ENCODE peak calls at places on chromosomes 6 and 20, in nine cellular contexts. P is stimulated activated CD4-positive, alpha-beta T cell treated with anti-CD3 and anti-CD28 coated beads, TNF-alpha, amount 100 ng/mL, for 48 hours; S is GM13976; Q is colonic mucosa; M is sciatic nerve; G is T follicular helper cell; I is iris pigment epithelial cell; R is dermis blood vessel endothelial cell; O is fibroblast of the conjunctiva. V is an unnamed sample.
A peak's percentile ranks its signal among the peaks of the same experiment; 100 is the strongest.

GRCh38 chr6:912871-913663 is 220.1 kb upstream of the EXOC2 start:
- DNase-seq in P (no peak), S (peak; percentile 54), Q (no peak), M (no peak), G (no peak), I (peak; percentile 60), R (no peak), O (peak; percentile 48), V (no peak)

GRCh38 chr6:43765776-43766175 is 4.2 kb upstream of the VEGFA start:
- DNase-seq in P (no peak), S (no peak), Q (no peak), M (peak; percentile 18), G (no peak), I (no peak), R (no peak), O (no peak), V (no peak)

GRCh38 chr6:4616311-4616710 is 159.9 kb upstream of the CDYL start:
- DNase-seq in P (no peak), S (no peak), Q (no peak), M (no peak), G (no peak), I (no peak), R (no peak), O (no peak), V (no peak)

GRCh38 chr6:112233864-112234263 is 20.5 kb downstream of the LAMA4 start:
- DNase-seq in P (no peak), S (no peak), Q (no peak), M (no peak), G (no peak), I (peak; percentile 60), R (peak; percentile 88), O (peak; percentile 65), V (no peak)

GRCh38 chr6:49462599-49462926 is 490 bp downstream of the MMUT start:
- DNase-seq in P (no peak), S (no peak), Q (no peak), M (no peak), G (no peak), I (no peak), R (no peak), O (no peak), V (no peak)

GRCh38 chr20:16701296-16701695 is 28.5 kb upstream of the SNRPB2 start:
- DNase-seq in P (no peak), S (no peak), Q (no peak), M (no peak), G (peak; percentile 5), I (no peak), R (peak; percentile 18), O (no peak), V (no peak)

GRCh38 chr6:158041370-158041769 is 59.7 kb downstream of the SYNJ2 start:
- DNase-seq in P (no peak), S (no peak), Q (no peak), M (no peak), G (no peak), I (no peak), R (peak; percentile 55), O (no peak), V (no peak)

GRCh38 chr20:54134445-54135220 is 39.2 kb downstream of the CYP24A1 start:
- DNase-seq in P (no peak), S (no peak), Q (no peak), M (no peak), G (no peak), I (peak; percentile 82), R (no peak), O (no peak), V (no peak)

GRCh38 chr6:160507420-160507819 is 156.7 kb downstream of the LPA start:
- DNase-seq in P (no peak), S (no peak), Q (no peak), M (no peak), G (no peak), I (no peak), R (no peak), O (no peak), V (no peak)

GRCh38 chr6:83511901-83512681 is at the start of gene PRSS35:
- DNase-seq in P (no peak), S (peak; percentile 48), Q (peak; percentile 57), M (peak; percentile 80), G (no peak), I (peak; percentile 47), R (peak; percentile 71), O (peak; percentile 20), V (no peak)

GRCh38 chr6:11486959-11487358 is 50.6 kb upstream of the TMEM170B start:
- DNase-seq in P (no peak), S (no peak), Q (no peak), M (no peak), G (no peak), I (no peak), R (no peak), O (no peak), V (no peak)

GRCh38 chr6:102662851-102663250 is 1269.3 kb downstream of the GRIK2 start:
- DNase-seq in P (no peak), S (no peak), Q (no peak), M (no peak), G (no peak), I (no peak), R (no peak), O (no peak), V (no peak)

GRCh38 chr20:21981179-21981578 is 275.7 kb downstream of the PAX1 start:
- DNase-seq in P (no peak), S (no peak), Q (no peak), M (no peak), G (no peak), I (no peak), R (no peak), O (no peak), V (no peak)

GRCh38 chr6:155054851-155055250 is 59.7 kb downstream of the TIAM2 start:
- DNase-seq in P (no peak), S (no peak), Q (no peak), M (no peak), G (no peak), I (no peak), R (peak; percentile 45), O (no peak), V (no peak)

GRCh38 chr6:34955447-34955846 is 66.4 kb downstream of the ANKS1A start:
- DNase-seq in P (no peak), S (no peak), Q (no peak), M (no peak), G (no peak), I (no peak), R (peak; percentile 73), O (no peak), V (no peak)

GRCh38 chr6:52509281-52510212 is 67.3 kb downstream of the TRAM2 start:
- DNase-seq in P (no peak), S (peak; percentile 47), Q (no peak), M (no peak), G (no peak), I (no peak), R (peak; percentile 66), O (no peak), V (no peak)